ENCODE peak calls at places on chromosomes 6 and 20, in nine cellular contexts. M is neural crest cell; C is NCI-H1930; I is colonic mucosa; T is stimulated activated CD8-positive, alpha-beta memory T cell treated with anti-CD3 and anti-CD28 coated beads, Interleukin-12 subunit alpha, Interleukin-12 subunit beta, amount 100 ng/mL, for 1 hour; Q is DMS153; A is naive thymus-derived CD4-positive, alpha-beta T cell; L is SW480; U is EH. P is an unnamed sample.

GRCh38 chr6:38034269-38034914 is 214.9 kb downstream of the ZFAND3 start:
- DNase-seq in Q (no peak), A (no peak), M (no peak), C (no peak), I (no peak), U (peak; percentile 60), L (no peak), T (no peak), P (no peak)

GRCh38 chr6:9744119-9744518 is 670.8 kb downstream of the TFAP2A start:
- DNase-seq in I (no peak), T (no peak), L (no peak), Q (no peak), U (no peak), M (no peak), A (no peak), C (no peak), P (no peak)

GRCh38 chr6:125931733-125932450 is 24.7 kb upstream of the HINT3 start:
- DNase-seq in I (no peak), A (no peak), U (peak; percentile 53), L (no peak), Q (no peak), M (no peak), T (no peak), C (no peak), P (no peak)

GRCh38 chr6:138593100-138593877 is 94.0 kb upstream of the NHSL1 start:
- DNase-seq in U (peak; percentile 97), M (no peak), A (no peak), C (no peak), I (peak; percentile 60), T (no peak), Q (peak; percentile 64), L (peak; percentile 79), P (no peak)

GRCh38 chr6:104486003-104486402 is 373.7 kb downstream of the HACE1 start:
- DNase-seq in T (no peak), L (no peak), A (no peak), M (no peak), Q (no peak), C (no peak), U (no peak), I (no peak), P (no peak)

GRCh38 chr6:80182291-80182690 is 75.8 kb downstream of the BCKDHB start:
- DNase-seq in C (no peak), T (no peak), U (peak; percentile 72), Q (no peak), M (no peak), L (no peak), A (no peak), I (no peak), P (no peak)

GRCh38 chr6:38591451-38591850 is 48.3 kb downstream of the BTBD9 start:
- DNase-seq in M (no peak), Q (no peak), C (no peak), T (no peak), A (no peak), U (no peak), I (no peak), L (no peak), P (no peak)

GRCh38 chr6:34723203-34723602 is 26.6 kb upstream of the ILRUN start:
- DNase-seq in U (peak; percentile 35), C (no peak), A (no peak), L (no peak), I (no peak), Q (no peak), T (no peak), M (no peak), P (no peak)

GRCh38 chr6:137999815-138000214 is 107.4 kb downstream of the PERP start:
- DNase-seq in U (no peak), T (no peak), I (no peak), Q (no peak), A (no peak), C (no peak), L (no peak), M (no peak), P (no peak)

GRCh38 chr6:37205189-37205996 is 35.4 kb downstream of the PIM1 start:
- DNase-seq in M (no peak), L (no peak), A (no peak), U (no peak), I (no peak), C (no peak), Q (no peak), T (no peak), P (no peak)

GRCh38 chr6:30685977-30686907 is at the start of gene PPP1R18:
- DNase-seq in C (no peak), T (peak; percentile 70), I (peak; percentile 80), U (peak; percentile 79), L (peak; percentile 29), M (no peak), A (peak; percentile 63), Q (no peak), P (no peak)

GRCh38 chr6:128438311-128438916 is 82.0 kb downstream of the PTPRK start:
- DNase-seq in U (peak; percentile 14), L (no peak), C (no peak), Q (peak; percentile 24), M (no peak), I (no peak), A (no peak), T (no peak), P (no peak)

GRCh38 chr6:123838612-123839279 is 35.1 kb downstream of the NKAIN2 start:
- DNase-seq in I (no peak), Q (peak; percentile 56), A (no peak), L (no peak), U (no peak), T (no peak), M (no peak), C (no peak), P (no peak)

GRCh38 chr6:45421700-45422540 is 44.2 kb upstream of the SUPT3H start:
- DNase-seq in I (peak; percentile 46), Q (no peak), U (peak; percentile 72), C (no peak), A (peak; percentile 44), M (peak; percentile 41), L (peak; percentile 53), T (no peak), P (no peak)

GRCh38 chr6:5231289-5231688 is 29.5 kb downstream of the LYRM4 start:
- DNase-seq in T (no peak), A (no peak), L (no peak), C (no peak), U (no peak), I (no peak), M (no peak), Q (no peak), P (no peak)

GRCh38 chr6:56435326-56435725 is 187.9 kb upstream of the COL21A1 start:
- DNase-seq in I (no peak), T (no peak), A (no peak), Q (no peak), L (no peak), M (no peak), U (no peak), C (no peak), P (no peak)

GRCh38 chr20:6265204-6265904 is 142.5 kb upstream of the FERMT1 start:
- DNase-seq in I (no peak), Q (peak; percentile 38), T (no peak), L (peak; percentile 46), U (peak; percentile 43), C (no peak), M (no peak), A (no peak), P (peak; percentile 9)

GRCh38 chr6:43636312-43636667 is 650 bp downstream of the MAD2L1BP start:
- DNase-seq in Q (no peak), T (no peak), A (peak; percentile 26), L (no peak), M (no peak), U (peak; percentile 32), C (no peak), I (no peak), P (no peak)

GRCh38 chr6:111399600-111399999 is 83.4 kb downstream of the REV3L start:
- DNase-seq in L (no peak), U (no peak), Q (no peak), I (no peak), C (no peak), T (no peak), A (no peak), M (no peak), P (no peak)

GRCh38 chr20:44911264-44911921 is 1.5 kb downstream of the PABPC1L start:
- DNase-seq in U (peak; percentile 65), T (peak; percentile 13), M (peak; percentile 70), C (peak; percentile 4), I (peak; percentile 85), A (peak; percentile 43), Q (peak; percentile 22), L (peak; percentile 74), P (no peak)

GRCh38 chr20:3231889-3232588 is 7.0 kb downstream of the SLC4A11 start:
- DNase-seq in C (no peak), I (no peak), A (no peak), M (no peak), U (no peak), Q (no peak), L (no peak), T (no peak), P (no peak)

GRCh38 chr6:73746776-73747175 is 50.8 kb downstream of the CD109 start:
- DNase-seq in U (peak; percentile 50), A (no peak), I (no peak), Q (no peak), M (no peak), C (no peak), L (no peak), T (no peak), P (no peak)